ENCODE peak calls at places on chromosomes 13 and 19, in nine cellular contexts. S, B, L, I, M, V, Q, G and F are unnamed samples.

GRCh38 chr13:60051754-60052153 is 112.0 kb downstream of the DIAPH3 start:
- DNase-seq in S (no peak), B (no peak), L (no peak), I (no peak), M (no peak), V (no peak), Q (no peak), G (no peak), F (no peak)

GRCh38 chr13:52945348-52945747 is 83.3 kb upstream of the OLFM4 start:
- DNase-seq in S (no peak), B (no peak), L (no peak), I (no peak), M (no peak), V (no peak), Q (no peak), G (no peak), F (no peak)

GRCh38 chr19:7677664-7678311 is 898 bp downstream of the MCEMP1 start:
- DNase-seq in S (no peak), B (no peak), L (no peak), I (no peak), M (no peak), V (no peak), Q (no peak), G (no peak), F (no peak)

GRCh38 chr13:21616205-21616604 is 12.2 kb upstream of the MICU2 start:
- DNase-seq in S (no peak), B (no peak), L (no peak), I (no peak), M (no peak), V (no peak), Q (no peak), G (no peak), F (no peak)

GRCh38 chr19:47022140-47022536 is 2.5 kb downstream of the NPAS1 start:
- DNase-seq in S (no peak), B (no peak), L (no peak), I (no peak), M (no peak), V (no peak), Q (no peak), G (no peak), F (no peak)

GRCh38 chr19:13051581-13052165 is 51.0 kb downstream of the LYL1 start:
- DNase-seq in S (no peak), B (peak; percentile 60), L (no peak), I (peak; percentile 60), M (peak; percentile 57), V (no peak), Q (no peak), G (no peak), F (peak; percentile 84)

GRCh38 chr19:13169769-13170168 is 19.6 kb downstream of the IER2 start:
- DNase-seq in S (peak; percentile 48), B (peak; percentile 79), L (no peak), I (peak; percentile 86), M (no peak), V (no peak), Q (no peak), G (peak; percentile 90), F (no peak)

GRCh38 chr13:75762066-75762937 is 126.2 kb downstream of the LMO7 start:
- DNase-seq in S (no peak), B (no peak), L (no peak), I (no peak), M (peak; percentile 74), V (no peak), Q (no peak), G (no peak), F (no peak)

GRCh38 chr19:16326401-16327130 is 1.9 kb downstream of the KLF2 start:
- DNase-seq in S (no peak), B (no peak), L (no peak), I (peak; percentile 42), M (no peak), V (no peak), Q (no peak), G (no peak), F (no peak)

GRCh38 chr13:44668707-44669106 is 92.6 kb upstream of the TSC22D1 start:
- DNase-seq in S (peak; percentile 55), B (no peak), L (no peak), I (no peak), M (no peak), V (no peak), Q (no peak), G (peak; percentile 22), F (no peak)

GRCh38 chr13:28489536-28489935 is 5.4 kb downstream of the FLT1 start:
- DNase-seq in S (no peak), B (no peak), L (no peak), I (no peak), M (peak; percentile 69), V (no peak), Q (no peak), G (peak; percentile 52), F (no peak)

GRCh38 chr19:34214040-34214439 is 40.3 kb upstream of the GARRE1 start:
- DNase-seq in S (no peak), B (no peak), L (no peak), I (no peak), M (no peak), V (no peak), Q (no peak), G (no peak), F (no peak)